ENCODE peak calls at places on chromosome 22, in six cellular contexts. P is CD8-positive, alpha-beta T cell; Y is effector memory CD4-positive, alpha-beta T cell; M is CD8-positive, alpha-beta memory T cell; R is stomach; Z is mucosa of descending colon. O is an unnamed sample.

GRCh38 chr22:40620464-40621046 is 16.0 kb downstream of the MRTFA start:
- DNase-seq in P (no peak), Y (no peak), M (no peak), R (no peak), Z (no peak), O (no peak)

GRCh38 chr22:30182365-30182764 is 64.2 kb downstream of the LIF start:
- DNase-seq in R (no peak), M (no peak), Z (no peak), Y (no peak), P (no peak), O (no peak)

GRCh38 chr22:47450876-47451475 is 688.5 kb downstream of the TBC1D22A start:
- DNase-seq in Z (no peak), M (no peak), P (no peak), R (no peak), Y (no peak), O (no peak)

GRCh38 chr22:39135092-39135896 is 17.2 kb downstream of the CBX7 start:
- DNase-seq in Z (peak; percentile 46), Y (no peak), P (no peak), R (no peak), M (peak; percentile 38), O (peak; percentile 38)

GRCh38 chr22:20520093-20520511 is 12.7 kb downstream of the MED15 start:
- DNase-seq in R (no peak), Z (no peak), Y (no peak), P (no peak), M (no peak), O (no peak)

GRCh38 chr22:29016067-29016938 is 45.3 kb downstream of the C22orf31 start:
- DNase-seq in Y (no peak), P (no peak), Z (no peak), M (no peak), R (no peak), O (no peak)

GRCh38 chr22:30192427-30192826 is 54.1 kb downstream of the LIF start:
- DNase-seq in M (no peak), R (no peak), Y (no peak), Z (no peak), P (no peak), O (no peak)

GRCh38 chr22:27629908-27630733 is 171.4 kb downstream of the MN1 start:
- DNase-seq in Y (no peak), R (no peak), P (no peak), Z (no peak), M (no peak), O (no peak)

GRCh38 chr22:38718414-38718813 is 12.7 kb downstream of the GTPBP1 start:
- DNase-seq in Z (peak; percentile 79), R (peak; percentile 66), P (no peak), M (no peak), Y (no peak), O (no peak)

GRCh38 chr22:26174280-26174679 is 5.0 kb downstream of the SEZ6L start:
- DNase-seq in Z (no peak), Y (no peak), R (no peak), P (no peak), M (no peak), O (no peak)

DNA sequence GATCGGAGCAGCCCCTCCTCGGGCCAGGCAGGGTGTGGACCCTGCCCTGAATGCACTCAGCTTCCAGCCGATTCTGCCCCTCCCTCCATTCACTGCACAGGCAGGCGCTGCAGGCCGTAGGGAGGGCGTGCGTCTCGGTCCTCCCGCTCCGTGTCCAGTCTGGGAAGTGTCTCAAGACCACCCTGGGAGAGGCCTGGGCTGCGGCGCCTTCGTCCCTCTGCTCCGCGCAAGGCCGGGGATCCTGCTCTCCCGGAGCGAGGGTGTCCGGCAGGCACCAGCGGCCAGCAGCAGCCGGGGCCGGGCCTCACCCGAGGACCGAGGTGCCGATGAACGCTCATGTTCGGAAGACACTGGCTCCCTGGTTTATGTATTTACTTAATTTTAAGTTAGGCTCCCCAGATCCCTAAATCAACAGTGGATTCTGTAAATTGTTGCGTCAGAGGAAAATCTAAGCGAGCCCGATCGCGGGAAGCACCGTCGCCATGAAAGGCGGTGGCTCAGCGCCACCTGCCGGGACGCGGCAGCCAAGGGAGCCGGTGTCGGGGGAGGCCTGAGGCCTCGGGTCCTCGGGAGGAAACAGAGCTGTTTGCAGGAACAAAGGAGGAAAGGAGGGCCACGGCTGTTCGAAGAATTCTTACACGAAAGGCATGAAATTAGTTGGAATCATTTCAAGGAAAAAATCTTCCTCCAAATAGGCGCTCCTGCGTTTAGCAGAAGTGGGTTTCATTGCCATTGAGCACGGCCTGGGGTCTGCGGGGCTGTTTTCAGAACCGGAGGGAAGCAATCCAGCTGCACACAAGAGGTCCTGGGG is 195.3 kb downstream of the BRD1 start:
- DNase-seq in Y (no peak), M (no peak), Z (peak; percentile 61), R (peak; percentile 55), P (no peak), O (no peak)
- H3K4me3 ChIP-seq in Y (no peak overlapping the region), M (no peak overlapping the region), Z (no peak overlapping the region), R (peak overlapping the region; percentile 32), P (no peak overlapping the region), O (no peak overlapping the region)

GRCh38 chr22:42341779-42342178 is 71.3 kb upstream of the TCF20 start:
- DNase-seq in P (no peak), M (no peak), Y (no peak), R (no peak), Z (no peak), O (no peak)
- H3K4me3 ChIP-seq in P (no peak overlapping the region), M (no peak overlapping the region), Y (no peak overlapping the region), R (no peak overlapping the region), Z (no peak overlapping the region), O (no peak overlapping the region)

GRCh38 chr22:31425331-31426050 is 26.1 kb downstream of the DRG1 start:
- DNase-seq in Z (no peak), P (no peak), R (no peak), Y (no peak), M (no peak), O (no peak)
- H3K4me3 ChIP-seq in Z (no peak overlapping the region), P (no peak overlapping the region), R (no peak overlapping the region), Y (no peak overlapping the region), M (no peak overlapping the region), O (no peak overlapping the region)

GRCh38 chr22:37423283-37423682 is 4.0 kb downstream of the ELFN2 start:
- DNase-seq in M (no peak), R (no peak), Z (no peak), Y (no peak), P (no peak), O (no peak)
- H3K4me3 ChIP-seq in M (no peak overlapping the region), R (no peak overlapping the region), Z (no peak overlapping the region), Y (no peak overlapping the region), P (no peak overlapping the region), O (no peak overlapping the region)

O was measured in naive thymus-derived CD4-positive, alpha-beta T cell.